ENCODE peak calls at places on chromosomes 3 and 15, in four cellular contexts. D is upper lobe of left lung, N is retinal pigment epithelial cell, O is B cell. I is an unnamed sample.

GRCh38 chr3:141015486-141015885 is 35.7 kb upstream of the SPSB4 start:
- DNase-seq in O (no peak), N (no peak), D (no peak), I (no peak)

GRCh38 chr15:30990451-30991300 is 752 bp downstream of the MTMR10 start:
- DNase-seq in D (no peak), N (no peak), O (no peak), I (no peak)

GRCh38 chr3:187518616-187519015 is 150.4 kb downstream of the RTP4 start:
- DNase-seq in N (no peak), O (peak; percentile 3), D (no peak), I (no peak)

GRCh38 chr15:86197770-86198169 is 118.1 kb downstream of the AGBL1 start:
- DNase-seq in O (no peak), N (no peak), D (no peak), I (no peak)

GRCh38 chr15:73965094-73965729 is 26.9 kb downstream of the STOML1 start:
- DNase-seq in O (no peak), D (no peak), N (no peak), I (no peak)

GRCh38 chr3:40871411-40871810 is 327.9 kb upstream of the CTNNB1 start:
- DNase-seq in O (no peak), N (no peak), D (no peak), I (no peak)

GRCh38 chr15:96703794-96704550 is 373.5 kb downstream of the NR2F2 start:
- DNase-seq in O (no peak), D (no peak), N (no peak), I (no peak)

GRCh38 chr15:76432604-76433003 is 96.0 kb downstream of the ISL2 start:
- DNase-seq in O (no peak), D (no peak), N (no peak), I (no peak)

GRCh38 chr3:69605849-69606248 is 133.4 kb upstream of the MITF start:
- DNase-seq in D (no peak), N (no peak), O (no peak), I (no peak)

GRCh38 chr3:136869282-136869681 is 7.3 kb downstream of the NCK1 start:
- DNase-seq in N (no peak), D (no peak), O (no peak), I (no peak)

GRCh38 chr15:41568350-41569017 is 9.5 kb downstream of the TYRO3 start:
- DNase-seq in N (peak; percentile 74), D (no peak), O (no peak), I (no peak)

GRCh38 chr3:116059421-116060096 is 385.7 kb downstream of the LSAMP start:
- DNase-seq in D (no peak), O (no peak), N (peak; percentile 91), I (no peak)

GRCh38 chr3:11072631-11073030 is 80.1 kb downstream of the SLC6A1 start:
- DNase-seq in O (no peak), N (no peak), D (no peak), I (no peak)

GRCh38 chr3:9617736-9618135 is 31.6 kb upstream of the MTMR14 start:
- DNase-seq in N (no peak), O (no peak), D (no peak), I (no peak)

GRCh38 chr3:93855406-93855805 is 118.3 kb downstream of the PROS1 start:
- DNase-seq in D (no peak), O (no peak), N (no peak), I (no peak)

GRCh38 chr3:105812194-105812586 is 56.6 kb downstream of the CBLB start:
- DNase-seq in N (no peak), D (no peak), O (no peak), I (no peak)

GRCh38 chr3:149384911-149385321 is 7.5 kb upstream of the TM4SF1 start:
- DNase-seq in O (no peak), N (peak; percentile 100), D (no peak), I (no peak)

GRCh38 chr15:40256642-40257235 is 17.9 kb downstream of the PAK6 start:
- DNase-seq in D (no peak), N (peak; percentile 88), O (no peak), I (no peak)

GRCh38 chr3:102484384-102484783 is 49.6 kb downstream of the ZPLD1 start:
- DNase-seq in O (no peak), D (no peak), N (no peak), I (no peak)

GRCh38 chr3:59386165-59386564 is 336.3 kb upstream of the CFAP20DC start:
- DNase-seq in D (no peak), O (peak; percentile 32), N (no peak), I (no peak)

GRCh38 chr3:13411186-13411860 is 8.8 kb downstream of the NUP210 start:
- DNase-seq in O (no peak), D (no peak), N (no peak), I (no peak)

GRCh38 chr3:66592061-66592875 is 91.4 kb upstream of the LRIG1 start:
- DNase-seq in D (no peak), N (no peak), O (no peak), I (no peak)

GRCh38 chr15:22952826-22953579 is 27.2 kb downstream of the CYFIP1 start:
- DNase-seq in O (no peak), N (no peak), D (peak; percentile 81), I (no peak)

GRCh38 chr15:70291295-70291694 is 193.6 kb upstream of the TLE3 start:
- DNase-seq in O (no peak), N (peak; percentile 63), D (no peak), I (no peak)

GRCh38 chr3:197430961-197431910 is 124.5 kb downstream of the BDH1 start:
- DNase-seq in D (no peak), O (no peak), N (no peak), I (no peak)

GRCh38 chr15:73981761-73982222 is 10.3 kb downstream of the STOML1 start:
- DNase-seq in N (no peak), D (no peak), O (no peak), I (no peak)

GRCh38 chr3:64079369-64080160 is 56.3 kb upstream of the PSMD6 start:
- DNase-seq in N (no peak), D (no peak), O (no peak), I (no peak)

GRCh38 chr15:69484837-69485236 is 32.2 kb downstream of the RPLP1 start:
- DNase-seq in D (no peak), O (no peak), N (peak; percentile 51), I (no peak)

GRCh38 chr3:56314842-56315241 is 153.4 kb downstream of the ERC2 start:
- DNase-seq in N (peak; percentile 93), D (no peak), O (no peak), I (no peak)

GRCh38 chr15:88489321-88489720 is 21.8 kb downstream of the MRPS11 start:
- DNase-seq in O (no peak), D (no peak), N (no peak), I (no peak)

GRCh38 chr15:93319121-93319814 is 230.3 kb upstream of the RGMA start:
- DNase-seq in O (no peak), N (no peak), D (no peak), I (no peak)

GRCh38 chr3:183306798-183307671 is 54.0 kb downstream of the B3GNT5 start:
- DNase-seq in D (peak; percentile 44), O (peak; percentile 46), N (peak; percentile 52), I (peak; percentile 80)

GRCh38 chr3:2711081-2711480 is 399.1 kb downstream of the IL5RA start:
- DNase-seq in N (no peak), D (no peak), O (no peak), I (no peak)

GRCh38 chr3:2714856-2715255 is 395.3 kb downstream of the IL5RA start:
- DNase-seq in D (no peak), O (no peak), N (no peak), I (no peak)

DNA sequence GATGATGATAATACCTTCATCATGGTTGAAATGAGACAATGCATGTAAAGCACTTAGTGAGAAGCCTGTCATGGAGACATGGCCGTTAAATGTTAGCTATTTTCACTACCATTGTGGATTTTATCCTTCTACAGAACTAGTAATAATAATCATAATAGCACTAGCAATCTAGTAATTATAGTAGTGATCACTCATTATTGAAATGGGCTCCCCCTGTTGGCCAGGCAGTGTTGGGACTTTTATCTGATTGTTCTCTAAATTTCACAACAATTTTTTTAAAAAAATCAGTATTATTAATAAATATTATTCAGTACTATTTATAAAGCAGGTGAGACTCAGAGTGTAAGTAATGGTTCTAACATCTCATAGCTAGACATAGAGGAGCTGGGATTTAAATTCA is 396.3 kb downstream of the IL5RA start:
- DNase-seq in D (no peak), N (no peak), O (no peak), I (no peak)
- TF ChIP-seq CTCF in D (no peak), N (peak; percentile 41), O (peak; percentile 19), I (no peak)

DNA sequence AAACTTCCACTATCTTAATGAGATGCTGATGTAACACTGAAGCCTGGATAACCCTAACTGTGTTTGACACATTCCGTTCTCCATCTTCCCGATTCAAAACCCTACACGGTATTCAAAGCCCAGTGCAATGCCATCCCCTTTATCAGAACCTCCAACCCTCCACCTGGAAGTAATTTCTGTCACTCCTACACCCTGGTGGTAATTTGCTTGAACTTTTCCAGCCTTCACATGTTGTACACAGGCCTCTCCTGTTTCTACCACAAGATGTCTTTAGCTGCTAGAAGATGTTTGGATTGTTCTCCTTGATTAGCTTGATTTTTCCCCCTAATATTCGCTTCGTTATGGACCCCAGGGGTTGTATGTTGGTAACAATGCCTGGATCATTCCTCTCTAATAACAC is 208.9 kb downstream of the CHST2 start:
- DNase-seq in O (no peak), N (no peak), D (no peak), I (no peak)
- TF ChIP-seq CTCF in O (no peak), N (peak; percentile 2), D (no peak), I (no peak)

DNA sequence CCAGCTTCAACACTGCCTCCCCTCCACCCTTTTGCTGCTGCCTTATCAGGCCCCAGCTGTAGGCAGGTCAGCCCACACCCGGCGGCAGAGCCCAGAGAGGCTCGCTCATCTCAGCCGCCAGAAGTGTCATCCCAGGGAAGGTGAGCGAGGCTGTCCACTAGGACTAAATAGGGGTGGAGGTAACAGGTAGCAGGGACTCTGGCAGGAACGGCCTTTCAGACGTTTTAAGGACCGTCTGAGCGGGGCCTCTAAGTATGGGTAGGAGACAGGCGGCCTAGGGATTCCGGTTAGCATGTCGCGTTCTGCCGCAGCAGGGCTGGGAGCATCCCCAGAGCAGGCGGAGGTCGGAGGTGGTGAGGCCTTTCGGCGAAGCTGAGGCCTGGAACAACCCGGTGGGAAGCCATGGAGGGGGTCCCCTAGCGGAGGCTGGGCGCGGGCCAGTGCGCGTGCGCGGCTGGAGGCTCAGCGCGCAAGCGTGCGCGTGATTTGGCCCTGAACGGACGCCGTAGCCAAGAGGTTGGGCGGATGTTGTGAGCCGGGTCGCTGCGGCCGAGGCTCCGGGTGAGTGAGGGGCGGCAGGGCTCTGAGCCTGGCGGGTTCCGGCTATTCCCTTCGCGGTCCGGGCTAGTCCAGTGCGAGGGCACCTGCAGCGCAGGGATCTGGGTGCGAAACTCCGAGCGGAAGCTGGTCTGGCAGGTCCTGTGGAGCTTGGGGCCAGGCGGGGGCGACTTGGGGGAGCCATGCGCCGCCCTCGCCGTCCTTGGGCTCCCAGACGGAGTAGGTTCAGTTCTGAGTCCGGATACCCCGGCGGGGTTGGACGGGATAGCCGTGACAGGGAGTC is at the start of the genes MST1 and RNF123:
- DNase-seq in D (peak; percentile 99), O (peak; percentile 97), N (peak; percentile 60), I (peak; percentile 92)
- TF ChIP-seq CTCF in D (no peak), O (peak; percentile 47), N (peak; percentile 35), I (peak; percentile 30)

DNA sequence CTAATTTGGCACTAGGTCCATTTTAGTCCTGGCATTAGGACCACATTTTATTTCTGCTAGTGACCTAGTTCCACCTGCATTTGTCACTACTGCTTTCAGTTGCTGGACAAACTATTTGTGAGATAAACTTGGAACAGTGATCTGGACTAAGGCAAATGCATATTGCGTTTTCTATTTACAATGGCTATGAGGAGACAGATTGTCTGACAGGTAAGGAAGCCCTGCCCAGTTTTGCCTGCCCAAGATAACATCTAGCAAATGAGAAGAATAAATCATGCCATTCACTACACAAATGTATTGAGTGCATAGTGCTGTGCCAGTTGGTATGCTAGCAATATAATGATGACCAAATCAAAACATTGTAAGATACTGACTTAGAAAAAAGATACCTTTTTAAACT is 245.7 kb downstream of the GRM7 start:
- DNase-seq in O (no peak), N (no peak), D (no peak), I (no peak)
- TF ChIP-seq CTCF in O (no peak), N (no peak), D (no peak), I (no peak)

I was measured in tibial artery.